ENCODE peak calls at places on chromosomes 4 and X, in four cellular contexts. H is H1, Z is IMR-90, M is mesendoderm. J is an unnamed sample. For H3K27me3, the result is how much of the 10 kb centered on the place peaks cover.

GRCh38 chrX:48530736-48531135 is 8.8 kb upstream of the TBC1D25 start:
- DNase-seq in H (no peak), Z (no peak), M (no peak), J (no peak)

GRCh38 chr4:6967846-6968340 is 58.3 kb downstream of the TBC1D14 start:
- DNase-seq in H (no peak), Z (no peak), M (no peak), J (no peak)

GRCh38 chrX:13937370-13938052 is 92.2 kb downstream of the GEMIN8 start:
- DNase-seq in H (no peak), Z (peak), M (peak), J (no peak)

GRCh38 chrX:63652086-63652775 is 132.8 kb downstream of the ARHGEF9 start:
- DNase-seq in H (no peak), Z (peak), M (no peak), J (no peak)

GRCh38 chr4:176587920-176588319 is 204.8 kb downstream of the VEGFC start:
- DNase-seq in H (no peak), Z (peak), M (no peak), J (no peak)

GRCh38 chrX:154047266-154047665 is 27.6 kb upstream of the IRAK1 start:
- DNase-seq in H (no peak), Z (peak), M (no peak), J (no peak)

GRCh38 chr4:38667005-38667771 is 3.2 kb downstream of the KLF3 start:
- DNase-seq in H (peak), Z (peak), M (peak), J (peak)

GRCh38 chr4:21041708-21042107 is 341.4 kb downstream of the PACRGL start:
- DNase-seq in H (no peak), Z (no peak), M (no peak), J (no peak)

GRCh38 chr4:131644619-131645018 is 1504.5 kb upstream of the PCDH10 start:
- DNase-seq in H (peak), Z (peak), M (peak), J (peak)

GRCh38 chrX:148871422-148872152 is 371.2 kb downstream of the AFF2 start:
- DNase-seq in H (no peak), Z (peak), M (no peak), J (no peak)

GRCh38 chrX:48491809-48492208 is 15.8 kb downstream of the FTSJ1 start:
- DNase-seq in H (no peak), Z (no peak), M (no peak), J (no peak)

GRCh38 chr4:182978152-182978827 is 61.1 kb upstream of the DCTD start:
- DNase-seq in H (no peak), Z (peak), M (peak), J (no peak)

GRCh38 chr4:187124311-187124710 is 400.7 kb upstream of the FAT1 start:
- DNase-seq in H (no peak), Z (no peak), M (no peak), J (no peak)

GRCh38 chrX:40010550-40011364 is 87.0 kb downstream of the BCOR start:
- DNase-seq in H (no peak), Z (no peak), M (peak), J (peak)

GRCh38 chrX:153474718-153475117 is 4.3 kb upstream of the HAUS7 start:
- DNase-seq in H (no peak), Z (peak), M (peak), J (no peak)

GRCh38 chr4:125689839-125690238 is 375.1 kb downstream of the FAT4 start:
- DNase-seq in H (no peak), Z (no peak), M (no peak), J (no peak)

GRCh38 chrX:47619486-47620302 is at the start of gene SYN1:
- DNase-seq in H (peak), Z (peak), M (peak), J (peak)

GRCh38 chr4:168540086-168540864 is 43.4 kb downstream of the PALLD start:
- DNase-seq in H (no peak), Z (peak), M (peak), J (no peak)

GRCh38 chr4:151675366-151676060 is 85.3 kb downstream of the GATB start:
- DNase-seq in H (no peak), Z (no peak), M (no peak), J (no peak)

GRCh38 chr4:149145803-149146202 is 669.8 kb downstream of the IQCM start:
- DNase-seq in H (no peak), Z (peak), M (no peak), J (no peak)

GRCh38 chrX:133555796-133556458 is 140.6 kb upstream of the GPC4 start:
- DNase-seq in H (no peak), Z (no peak), M (no peak), J (no peak)

GRCh38 chr4:163911891-163912290 is 417.4 kb downstream of the TMA16 start:
- DNase-seq in H (no peak), Z (no peak), M (no peak), J (no peak)

GRCh38 chrX:15674514-15674898 is 9.9 kb upstream of the CLTRN start:
- DNase-seq in H (no peak), Z (peak), M (no peak), J (no peak)

GRCh38 chr4:77073981-77074865 is 1.6 kb downstream of the CCNI start:
- DNase-seq in H (no peak), Z (no peak), M (no peak), J (no peak)

GRCh38 chrX:123859409-123859827 is 435 bp upstream of the XIAP start:
- DNase-seq in H (no peak), Z (no peak), M (no peak), J (no peak)

GRCh38 chr4:3851211-3851610 is 85.0 kb downstream of the ADRA2C start:
- DNase-seq in H (no peak), Z (peak), M (peak), J (peak)

GRCh38 chr4:74320559-74321118 is 12.4 kb downstream of the EPGN start:
- DNase-seq in H (peak), Z (peak), M (peak), J (peak)

GRCh38 chrX:39813631-39814246 is 284.0 kb downstream of the BCOR start:
- DNase-seq in H (no peak), Z (peak), M (no peak), J (no peak)

GRCh38 chr4:75924309-75924708 is 16.5 kb downstream of the NAAA start:
- DNase-seq in H (no peak), Z (no peak), M (no peak), J (no peak)

GRCh38 chrX:28586891-28587635 is at the start of gene IL1RAPL1:
- DNase-seq in H (no peak), Z (peak), M (peak), J (no peak)

GRCh38 chr4:85486425-85487101 is 11.6 kb downstream of the ARHGAP24 start:
- DNase-seq in H (no peak), Z (no peak), M (peak), J (no peak)

GRCh38 chrX:47529548-47529947 is 31.5 kb upstream of the ARAF start:
- DNase-seq in H (no peak), Z (no peak), M (no peak), J (no peak)

GRCh38 chr4:169557061-169557636 is 55.2 kb downstream of the NEK1 start:
- DNase-seq in H (no peak), Z (peak), M (no peak), J (no peak)

GRCh38 chrX:30654989-30655607 is 1.9 kb downstream of the GK start:
- DNase-seq in H (no peak), Z (peak), M (no peak), J (no peak)

GRCh38 chrX:150362599-150363481 is at the start of gene MAMLD1:
- DNase-seq in H (no peak), Z (peak), M (peak), J (peak)

GRCh38 chr4:98101988-98102387 is 41.3 kb downstream of the STPG2 start:
- DNase-seq in H (no peak), Z (no peak), M (no peak), J (no peak)

GRCh38 chrX:26651755-26652154 is 435.8 kb downstream of the MAGEB5 start:
- DNase-seq in H (no peak), Z (no peak), M (no peak), J (no peak)

DNA sequence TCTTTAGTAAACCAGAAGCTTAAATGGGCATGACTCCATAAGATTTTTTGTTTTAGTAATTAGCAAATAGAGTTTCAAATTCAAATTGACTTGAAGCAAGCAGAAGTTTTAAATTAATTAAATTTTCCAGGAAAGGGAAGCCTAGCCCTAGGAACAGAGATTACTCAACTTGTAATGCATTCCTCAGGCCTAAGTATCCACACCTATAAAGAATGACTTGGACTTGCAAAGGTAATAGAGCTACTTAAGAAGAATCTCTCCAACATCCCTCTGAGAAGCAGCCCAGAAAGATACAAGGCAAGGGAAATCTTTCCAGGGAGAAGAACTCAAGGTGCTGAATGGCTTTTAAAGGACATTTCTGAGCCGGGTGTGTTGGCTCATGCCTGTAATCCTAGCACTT is 16.9 kb upstream of the TMPRSS11E start:
- DNase-seq in H (no peak), Z (no peak), M (no peak), J (no peak)
- H2BK15ac ChIP-seq in H (no peak), Z (no peak), M (no peak), J (no peak)

GRCh38 chrX:119682019-119682989 is 10.7 kb downstream of the SEPTIN6 start:
- DNase-seq in H (no peak), Z (no peak), M (no peak), J (no peak)
- H3K56ac ChIP-seq in H (no peak), Z (no peak), M (no peak), J (no peak)

GRCh38 chrX:88378406-88378805 is 368.6 kb upstream of the CPXCR1 start:
- DNase-seq in H (no peak), Z (no peak), M (no peak), J (no peak)
- H3K27me3 ChIP-seq in H (under half), Z (under half), M (under half), J (under half)

GRCh38 chr4:2365913-2366210 is 52.6 kb downstream of the ZFYVE28 start:
- DNase-seq in H (no peak), Z (no peak), M (no peak), J (no peak)

GRCh38 chr4:2366252-2367192 is 51.9 kb downstream of the ZFYVE28 start:
- DNase-seq in H (no peak), Z (peak), M (no peak), J (no peak)

GRCh38 chr4:2365054-2365912 is 53.2 kb downstream of the ZFYVE28 start:
- DNase-seq in H (no peak), Z (no peak), M (no peak), J (no peak)

GRCh38 chr4:2368779-2369437 is 49.5 kb downstream of the ZFYVE28 start:
- DNase-seq in H (no peak), Z (no peak), M (no peak), J (no peak)

DNA sequence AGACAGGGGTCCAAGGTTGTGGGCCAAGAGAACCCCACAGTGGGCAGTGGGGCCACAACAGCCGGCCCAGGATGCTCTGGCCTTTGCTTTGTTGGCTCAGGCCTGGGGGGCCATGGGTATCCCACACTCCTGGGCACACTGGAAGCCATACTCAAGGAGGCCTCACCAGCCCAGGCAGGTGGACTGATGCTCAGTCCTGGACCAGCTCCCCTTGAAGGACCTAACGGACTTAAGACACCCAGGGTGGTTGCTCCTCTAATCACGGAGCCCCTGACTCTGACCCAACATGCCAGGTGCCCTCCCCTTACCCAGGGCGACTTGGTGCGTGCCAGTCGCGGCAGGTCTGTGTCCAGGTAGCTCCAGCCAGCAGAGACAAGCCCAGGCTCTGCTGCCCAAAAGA is 50.8 kb downstream of the ZFYVE28 start:
- DNase-seq in H (no peak), Z (no peak), M (no peak), J (no peak)
- H2BK15ac ChIP-seq in H (no peak), Z (no peak), M (no peak), J (no peak)

GRCh38 chr4:142379277-142380051 is 466.6 kb downstream of the INPP4B start:
- DNase-seq in H (no peak), Z (peak), M (peak), J (no peak)

GRCh38 chr4:142386450-142386849 is 459.7 kb downstream of the INPP4B start:
- DNase-seq in H (no peak), Z (no peak), M (no peak), J (no peak)

GRCh38 chr4:142380052-142380598 is 466.0 kb downstream of the INPP4B start:
- DNase-seq in H (no peak), Z (no peak), M (peak), J (no peak)

GRCh38 chr4:142383800-142384470 is 462.2 kb downstream of the INPP4B start:
- DNase-seq in H (no peak), Z (no peak), M (no peak), J (no peak)

GRCh38 chr4:142383354-142383753 is 462.7 kb downstream of the INPP4B start:
- DNase-seq in H (no peak), Z (no peak), M (no peak), J (no peak)
- H3K56ac ChIP-seq in H (no peak), Z (no peak), M (no peak), J (no peak)

GRCh38 chrX:104047171-104047570 is 7.4 kb downstream of the H2BW2 start:
- DNase-seq in H (no peak), Z (no peak), M (no peak), J (no peak)
- H3K27me3 ChIP-seq in H (under half), Z (under half), M (under half), J (under half)

J was measured in H9.